ENCODE peak calls at places on chromosomes 1 and 21, in five cellular contexts. G, E, N, P and L are unnamed samples.

GRCh38 chr1:218837051-218837450 is 336.6 kb upstream of the LYPLAL1 start:
- DNase-seq in P (no peak), E (peak; percentile 21), G (no peak), N (no peak), L (no peak)

GRCh38 chr1:118110580-118110979 is 74.4 kb downstream of the SPAG17 start:
- DNase-seq in E (no peak), N (no peak), P (no peak), G (no peak), L (no peak)

GRCh38 chr21:20882462-20883415 is 115.5 kb upstream of the NCAM2 start:
- DNase-seq in P (no peak), N (no peak), G (peak; percentile 53), E (peak; percentile 64), L (no peak)

GRCh38 chr21:42545745-42546144 is 32.1 kb downstream of the SLC37A1 start:
- DNase-seq in E (no peak), G (no peak), N (no peak), P (no peak), L (no peak)

GRCh38 chr1:190179817-190180216 is 297.8 kb downstream of the BRINP3 start:
- DNase-seq in P (no peak), N (no peak), G (no peak), E (peak; percentile 81), L (no peak)

GRCh38 chr1:238658766-238659165 is 727.6 kb upstream of the CHRM3 start:
- DNase-seq in G (no peak), N (no peak), P (no peak), E (peak; percentile 57), L (no peak)

GRCh38 chr1:188295157-188295556 is 1466.4 kb downstream of the PLA2G4A start:
- DNase-seq in E (no peak), N (no peak), P (no peak), G (no peak), L (no peak)

GRCh38 chr21:42160111-42160949 is 58.6 kb upstream of the ABCG1 start:
- DNase-seq in P (no peak), E (no peak), N (no peak), G (no peak), L (no peak)

GRCh38 chr1:209590405-209590804 is 6.9 kb downstream of the CAMK1G start:
- DNase-seq in N (no peak), P (no peak), G (no peak), E (no peak), L (no peak)

GRCh38 chr1:1240822-1241587 is 5.5 kb downstream of the C1QTNF12 start:
- DNase-seq in G (no peak), N (no peak), E (no peak), P (no peak), L (no peak)

GRCh38 chr1:246647113-246647512 is 77.1 kb upstream of the SCCPDH start:
- DNase-seq in E (no peak), G (peak; percentile 62), P (peak; percentile 68), N (peak; percentile 20), L (no peak)

GRCh38 chr1:179870870-179871269 is 6.7 kb downstream of the TOR1AIP2 start:
- DNase-seq in E (no peak), N (no peak), G (no peak), P (no peak), L (no peak)

GRCh38 chr1:6251233-6251632 is 7.3 kb downstream of the HES3 start:
- DNase-seq in E (no peak), G (no peak), N (no peak), P (no peak), L (no peak)

GRCh38 chr1:235873045-235873444 is 6.3 kb upstream of the LYST start:
- DNase-seq in E (no peak), P (no peak), G (no peak), N (no peak), L (no peak)

GRCh38 chr21:44084496-44085241 is 22.5 kb upstream of the PWP2 start:
- DNase-seq in N (no peak), G (no peak), E (no peak), P (no peak), L (no peak)

DNA sequence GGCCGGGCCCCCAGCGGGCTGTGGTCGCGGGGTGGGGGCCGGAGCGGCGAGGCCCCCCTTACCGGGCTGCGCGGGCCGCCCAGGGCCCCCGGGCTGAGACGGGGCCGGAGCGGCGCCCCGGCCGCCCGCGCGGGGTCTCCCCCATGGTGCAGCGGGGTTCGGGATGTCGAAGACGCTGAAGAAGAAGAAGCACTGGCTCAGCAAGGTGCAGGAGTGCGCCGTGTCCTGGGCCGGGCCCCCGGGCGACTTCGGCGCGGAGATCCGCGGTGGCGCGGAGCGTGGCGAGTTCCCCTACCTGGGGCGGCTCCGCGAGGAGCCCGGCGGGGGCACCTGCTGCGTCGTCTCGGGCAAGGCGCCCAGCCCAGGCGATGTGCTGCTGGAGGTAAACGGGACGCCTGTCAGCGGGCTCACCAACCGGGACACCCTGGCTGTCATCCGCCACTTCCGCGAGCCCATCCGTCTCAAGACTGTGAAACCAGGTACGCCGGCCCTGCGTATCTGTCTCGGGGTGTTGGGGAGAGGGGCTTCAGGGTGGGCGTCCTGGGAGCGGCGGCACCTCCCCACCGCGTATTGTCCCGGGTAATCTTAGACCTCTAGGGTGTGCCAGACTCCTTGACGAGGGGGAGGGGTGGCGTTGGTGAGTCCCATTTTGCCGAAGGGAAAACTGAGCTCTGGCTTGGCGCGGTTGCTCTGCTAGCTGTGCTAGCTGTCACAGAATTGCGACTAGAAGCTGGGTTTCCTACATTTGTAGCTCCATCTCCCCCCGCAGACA is 742 bp downstream of the MAGI3 start:
- DNase-seq in E (peak; percentile 54), N (no peak), P (no peak), G (peak; percentile 52), L (no peak)
- TF ChIP-seq CTCF in E (peak; percentile 33), N (no peak), P (peak; percentile 18), G (no peak), L (no peak)

GRCh38 chr1:223363856-223364684 is at the start of gene SUSD4:
- DNase-seq in G (peak; percentile 72), N (no peak), E (peak; percentile 21), P (no peak), L (no peak)

GRCh38 chr1:223353939-223354338 is 10.0 kb downstream of the SUSD4 start:
- DNase-seq in N (no peak), G (no peak), E (no peak), P (no peak), L (no peak)

GRCh38 chr1:223355699-223356098 is 8.3 kb downstream of the SUSD4 start:
- DNase-seq in E (no peak), N (no peak), G (no peak), P (no peak), L (no peak)

GRCh38 chr1:223363057-223363855 is 720 bp downstream of the SUSD4 start:
- DNase-seq in N (no peak), G (peak; percentile 71), P (no peak), E (no peak), L (no peak)

DNA sequence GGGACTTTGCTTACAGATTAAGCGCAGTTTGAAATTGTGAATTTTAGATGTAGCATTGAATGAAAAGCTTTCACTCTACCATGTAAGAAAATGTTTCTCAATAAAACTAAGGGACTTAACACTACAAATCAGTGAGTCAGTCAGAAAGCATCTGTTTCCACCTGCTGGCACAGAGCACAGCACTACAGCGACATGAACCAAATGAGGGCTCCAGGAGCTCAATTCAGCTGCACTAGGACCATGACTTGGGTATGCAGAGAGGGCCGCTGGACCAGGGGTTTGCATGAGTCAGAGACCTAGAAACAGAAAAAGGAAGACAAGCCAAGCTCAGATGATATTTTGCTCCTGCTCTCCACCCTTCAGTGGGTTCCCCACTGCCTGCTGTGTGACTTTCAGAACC is 5.2 kb downstream of the SUSD4 start:
- DNase-seq in N (no peak), G (no peak), P (no peak), E (peak; percentile 52), L (no peak)
- TF ChIP-seq CTCF in N (no peak), G (no peak), P (no peak), E (no peak), L (no peak)

DNA sequence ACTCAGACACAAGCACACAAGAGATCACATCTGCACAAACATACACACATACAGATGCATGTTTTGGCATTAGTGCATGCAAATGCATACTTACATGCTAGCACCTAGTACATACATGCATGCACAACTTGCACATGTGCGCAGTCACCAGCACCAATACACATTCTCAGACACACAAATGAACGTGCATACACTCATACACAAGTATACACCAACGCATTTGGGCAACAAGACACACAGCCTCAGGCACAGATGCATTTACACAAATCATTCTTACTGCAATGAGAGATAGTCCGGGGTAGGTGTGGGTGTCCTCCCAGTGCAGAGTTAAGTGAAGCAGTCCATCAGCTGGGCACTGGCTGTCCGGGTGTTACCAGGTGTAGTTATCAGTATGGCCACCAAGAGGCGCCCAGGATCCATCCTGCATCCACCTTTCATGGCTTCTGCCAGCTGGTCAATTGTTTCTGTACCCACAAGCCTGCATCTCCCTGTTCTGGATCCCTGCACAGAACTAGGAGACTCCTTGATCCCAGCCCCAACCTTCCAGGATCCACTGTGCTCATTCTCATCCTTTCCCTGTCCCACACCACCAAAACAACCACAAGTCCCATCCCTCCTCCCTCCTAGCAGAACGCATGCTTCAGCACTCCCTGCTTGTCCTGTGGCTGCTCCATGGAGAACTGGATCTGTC is 27.4 kb upstream of the FOXE3 start:
- DNase-seq in G (peak; percentile 77), E (peak; percentile 74), N (no peak), P (peak; percentile 66), L (no peak)
- TF ChIP-seq CTCF in G (peak; percentile 85), E (peak; percentile 82), N (peak; percentile 92), P (peak; percentile 78), L (peak; percentile 84)

DNA sequence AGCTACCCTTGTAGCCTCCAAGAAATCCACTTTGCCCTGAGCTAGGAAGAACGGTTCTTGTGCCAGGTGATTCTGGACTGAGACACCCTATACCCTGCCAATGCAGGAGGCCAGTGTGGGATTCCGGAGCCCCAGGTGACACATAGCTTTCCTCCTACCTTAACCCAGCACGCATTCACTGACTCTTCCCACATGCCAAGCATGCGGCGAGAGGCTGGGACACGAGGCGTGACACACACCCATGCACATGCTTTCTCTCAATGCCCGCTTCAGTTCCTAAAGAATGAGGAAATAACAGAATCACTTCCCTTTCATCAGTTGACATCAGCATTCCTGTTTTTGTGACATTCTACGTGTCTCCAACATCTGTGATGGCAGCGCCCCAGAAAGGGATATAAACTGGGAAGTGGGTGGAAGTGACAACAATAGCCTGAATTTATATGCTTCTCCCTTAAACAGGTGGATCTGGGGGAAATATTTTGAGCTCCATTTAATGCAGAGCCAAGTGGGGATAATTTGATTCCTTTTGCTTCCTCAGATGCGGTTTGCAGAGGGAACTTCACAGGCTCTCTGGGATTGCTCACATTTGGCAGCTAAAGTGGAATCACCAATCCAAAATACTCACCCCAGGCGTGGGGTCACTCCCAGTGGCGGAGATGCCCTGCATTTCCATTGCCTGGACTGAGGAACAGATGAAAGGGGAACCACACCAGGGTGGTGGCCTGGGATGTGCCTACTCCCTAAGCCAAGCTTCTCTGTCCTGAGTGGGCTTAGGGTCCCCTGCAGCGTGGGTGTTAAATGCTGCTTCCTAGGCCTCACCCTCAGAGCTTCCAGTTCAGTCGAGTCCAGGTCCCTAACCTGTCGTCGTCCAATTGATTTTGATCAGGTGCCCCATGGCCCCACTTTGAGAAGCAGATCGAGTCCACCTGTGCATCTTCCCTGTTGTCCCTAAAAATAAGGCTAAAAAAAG is 445.1 kb downstream of the SIPA1L2 start:
- DNase-seq in P (no peak), E (no peak), N (no peak), G (no peak), L (no peak)
- TF ChIP-seq CTCF in P (no peak), E (no peak), N (no peak), G (no peak), L (no peak)

GRCh38 chr1:113975211-113975895 is 3.9 kb upstream of the OLFML3 start:
- DNase-seq in E (no peak), G (no peak), P (no peak), N (no peak), L (no peak)

GRCh38 chr1:113976609-113977278 is 2.5 kb upstream of the OLFML3 start:
- DNase-seq in E (peak; percentile 62), N (no peak), G (peak; percentile 37), P (no peak), L (no peak)

GRCh38 chr1:113981962-113982931 is 3.0 kb downstream of the OLFML3 start:
- DNase-seq in N (peak; percentile 63), G (no peak), E (no peak), P (peak; percentile 79), L (peak; percentile 28)

GRCh38 chr1:113980120-113980519 is 846 bp downstream of the OLFML3 start:
- DNase-seq in N (no peak), P (peak; percentile 73), G (no peak), E (no peak), L (no peak)

GRCh38 chr1:113978863-113979702 is at the start of gene OLFML3:
- DNase-seq in N (peak; percentile 91), P (peak; percentile 91), G (peak; percentile 83), E (peak; percentile 88), L (peak; percentile 77)
- TF ChIP-seq CTCF in N (peak; percentile 72), P (peak; percentile 76), G (peak; percentile 67), E (peak; percentile 83), L (peak; percentile 61)